ENCODE peak calls at places on chromosomes 13 and 19, in seven cellular contexts. G is pancreas, D is Peyer's patch, K is SK-N-SH, R is kidney, Y is lung, I is astrocyte. Z is an unnamed sample.

GRCh38 chr13:74187564-74187963 is 53.4 kb upstream of the KLF12 start:
- DNase-seq in G (no peak), D (no peak), K (no peak), R (no peak), Y (no peak), I (no peak), Z (peak; percentile 49)

GRCh38 chr19:19805480-19805879 is 16.1 kb downstream of the ZNF506 start:
- DNase-seq in G (no peak), D (no peak), K (no peak), R (no peak), Y (no peak), I (no peak), Z (no peak)

GRCh38 chr19:6521718-6522646 is 8.8 kb upstream of the TNFSF9 start:
- DNase-seq in G (no peak), D (peak; percentile 92), K (no peak), R (peak; percentile 81), Y (no peak), I (no peak), Z (peak; percentile 9)

GRCh38 chr13:21478881-21479808 is 20.0 kb upstream of the ZDHHC20 start:
- DNase-seq in G (no peak), D (peak; percentile 75), K (peak; percentile 47), R (no peak), Y (peak; percentile 50), I (peak; percentile 53), Z (peak; percentile 77)

GRCh38 chr19:10361569-10362011 is 18.8 kb downstream of the TYK2 start:
- DNase-seq in G (peak; percentile 60), D (no peak), K (no peak), R (no peak), Y (no peak), I (no peak), Z (no peak)

GRCh38 chr13:76398426-76398825 is 487.8 kb downstream of the KCTD12 start:
- DNase-seq in G (no peak), D (no peak), K (no peak), R (no peak), Y (no peak), I (no peak), Z (peak; percentile 25)

GRCh38 chr19:31715249-31715944 is 366.2 kb upstream of the TSHZ3 start:
- DNase-seq in G (no peak), D (no peak), K (no peak), R (no peak), Y (no peak), I (peak; percentile 17), Z (no peak)

GRCh38 chr19:30556230-30556711 is 184.1 kb downstream of the ZNF536 start:
- DNase-seq in G (no peak), D (peak; percentile 17), K (no peak), R (no peak), Y (no peak), I (no peak), Z (no peak)

GRCh38 chr13:91360246-91360751 is 12.8 kb downstream of the MIR17HG start:
- DNase-seq in G (no peak), D (no peak), K (no peak), R (no peak), Y (no peak), I (no peak), Z (no peak)

GRCh38 chr13:36918246-36919060 is 1.6 kb downstream of the SMAD9 start:
- DNase-seq in G (no peak), D (no peak), K (peak; percentile 25), R (no peak), Y (no peak), I (peak; percentile 29), Z (peak; percentile 6)

GRCh38 chr19:17784201-17785008 is 10.5 kb upstream of the B3GNT3 start:
- DNase-seq in G (no peak), D (peak; percentile 89), K (peak; percentile 93), R (peak; percentile 78), Y (peak; percentile 71), I (no peak), Z (peak; percentile 55)

GRCh38 chr13:90256746-90257145 is 1090.7 kb upstream of the MIR17HG start:
- DNase-seq in G (no peak), D (no peak), K (no peak), R (no peak), Y (no peak), I (no peak), Z (no peak)

GRCh38 chr19:55626350-55626749 is 2.0 kb upstream of the ZNF784 start:
- DNase-seq in G (no peak), D (peak; percentile 68), K (no peak), R (no peak), Y (no peak), I (no peak), Z (no peak)

GRCh38 chr13:108963846-108964600 is 334.6 kb downstream of the MYO16 start:
- DNase-seq in G (no peak), D (no peak), K (no peak), R (no peak), Y (no peak), I (peak; percentile 89), Z (peak; percentile 53)

GRCh38 chr19:15452111-15453047 is 2.6 kb upstream of the WIZ start:
- DNase-seq in G (peak; percentile 93), D (peak; percentile 86), K (peak; percentile 98), R (peak; percentile 96), Y (peak; percentile 87), I (peak; percentile 43), Z (peak; percentile 79)

GRCh38 chr13:76812971-76813691 is 73.1 kb downstream of the KCTD12 start:
- DNase-seq in G (no peak), D (no peak), K (no peak), R (no peak), Y (no peak), I (no peak), Z (no peak)

GRCh38 chr13:34507630-34508029 is 434.4 kb upstream of the NBEA start:
- DNase-seq in G (no peak), D (no peak), K (no peak), R (no peak), Y (no peak), I (peak; percentile 37), Z (no peak)

GRCh38 chr19:46972301-46972700 is 47.3 kb upstream of the NPAS1 start:
- DNase-seq in G (no peak), D (no peak), K (no peak), R (peak; percentile 41), Y (no peak), I (no peak), Z (no peak)

GRCh38 chr19:42271045-42271419 is 2.0 kb downstream of the CIC start:
- DNase-seq in G (no peak), D (no peak), K (no peak), R (no peak), Y (no peak), I (no peak), Z (no peak)

GRCh38 chr13:59086147-59086546 is 1077.6 kb downstream of the DIAPH3 start:
- DNase-seq in G (no peak), D (no peak), K (no peak), R (no peak), Y (no peak), I (peak; percentile 97), Z (peak; percentile 82)

GRCh38 chr19:46974181-46974580 is 45.5 kb upstream of the NPAS1 start:
- DNase-seq in G (no peak), D (no peak), K (no peak), R (no peak), Y (no peak), I (no peak), Z (no peak)

GRCh38 chr13:66513728-66514127 is 716.4 kb downstream of the PCDH9 start:
- DNase-seq in G (no peak), D (no peak), K (no peak), R (no peak), Y (no peak), I (peak; percentile 74), Z (peak; percentile 24)

GRCh38 chr19:19550454-19550842 is 12.4 kb downstream of the CILP2 start:
- DNase-seq in G (no peak), D (no peak), K (no peak), R (no peak), Y (no peak), I (peak; percentile 86), Z (no peak)

GRCh38 chr13:20489185-20489820 is 36.4 kb downstream of the CRYL1 start:
- DNase-seq in G (no peak), D (peak; percentile 63), K (no peak), R (no peak), Y (no peak), I (no peak), Z (peak; percentile 25)

GRCh38 chr13:35714588-35714987 is 238.1 kb upstream of the MAB21L1 start:
- DNase-seq in G (no peak), D (no peak), K (peak; percentile 83), R (no peak), Y (no peak), I (no peak), Z (no peak)

GRCh38 chr19:46841458-46842083 is 9.1 kb downstream of the AP2S1 start:
- DNase-seq in G (no peak), D (no peak), K (no peak), R (peak; percentile 93), Y (no peak), I (no peak), Z (peak; percentile 64)

DNA sequence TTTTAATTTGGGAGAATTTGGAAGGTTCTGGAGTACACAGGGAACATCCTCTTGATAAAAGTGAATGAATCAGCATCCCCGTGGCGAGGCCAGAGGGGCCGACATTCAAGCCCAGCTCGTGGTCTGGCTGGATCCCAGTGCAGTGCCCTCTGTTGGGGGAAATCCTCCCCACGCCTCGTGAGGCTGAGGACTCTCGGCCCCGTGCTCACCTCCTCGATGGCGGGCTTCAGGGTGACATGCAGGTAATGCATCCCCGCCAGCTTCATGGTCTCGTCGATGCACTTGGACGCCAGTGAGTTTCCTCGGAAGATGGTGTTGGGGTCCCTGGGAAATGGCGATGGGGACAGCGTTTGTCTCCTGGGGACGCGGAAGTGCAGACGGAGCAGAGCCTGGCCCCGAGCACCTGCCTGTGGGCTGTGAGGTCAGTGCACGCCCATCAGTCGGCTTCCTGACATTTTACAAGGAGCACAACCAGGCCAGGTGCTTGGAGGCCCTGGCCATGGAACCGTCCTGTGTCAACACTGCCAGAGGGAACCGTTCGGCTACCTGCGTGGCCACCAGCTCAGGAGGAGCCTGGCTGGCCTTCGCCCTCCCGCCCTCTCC is 43.3 kb upstream of the C13orf46 start:
- DNase-seq in G (peak; percentile 53), D (no peak), K (peak; percentile 59), R (no peak), Y (no peak), I (no peak), Z (peak; percentile 28)
- TF ChIP-seq CTCF in G (no peak), D (no peak), K (peak; percentile 52), R (no peak), Y (no peak), I (peak; percentile 32), Z (peak; percentile 61)

GRCh38 chr19:43777163-43777700 is 3.5 kb downstream of the KCNN4 start:
- DNase-seq in G (no peak), D (no peak), K (peak; percentile 69), R (no peak), Y (no peak), I (peak; percentile 65), Z (no peak)
- H3K27ac ChIP-seq in G (no peak overlapping the region), D (no peak overlapping the region), K (no peak overlapping the region), R (no peak overlapping the region), Y (no peak overlapping the region), I (no peak overlapping the region), Z (no peak overlapping the region)

GRCh38 chr19:53492153-53492552 is 24.6 kb downstream of the ZNF813 start:
- DNase-seq in G (no peak), D (no peak), K (no peak), R (no peak), Y (no peak), I (no peak), Z (no peak)
- H3K4me3 ChIP-seq in G (no peak overlapping the region), D (no peak overlapping the region), K (no peak overlapping the region), R (no peak overlapping the region), Y (no peak overlapping the region), I (no peak overlapping the region), Z (no peak overlapping the region)

GRCh38 chr13:27783111-27783510 is 9.2 kb upstream of the GSX1 start:
- DNase-seq in G (no peak), D (no peak), K (no peak), R (no peak), Y (no peak), I (no peak), Z (no peak)
- TF ChIP-seq CTCF in G (no peak), D (no peak), K (peak; percentile 25), R (no peak), Y (peak; percentile 4), I (no peak), Z (peak; percentile 44)

Z was measured in brain microvascular endothelial cell.